ENCODE peak calls at places on chromosomes 16 and 17, in seven cellular contexts. N is adipocyte, Y is IMR-90, B is fibroblast of lung, I is tibial nerve, F is right lobe of liver, C is left ventricle myocardium inferior. K is an unnamed sample.

GRCh38 chr16:29958756-29959155 is 3.1 kb upstream of the TMEM219 start:
- DNase-seq in N (no peak), Y (no peak), B (no peak), I (no peak), F (no peak), C (no peak), K (no peak)

GRCh38 chr16:1048442-1049112 is 24.0 kb upstream of the SSTR5 start:
- DNase-seq in N (peak; percentile 52), Y (peak; percentile 16), B (peak; percentile 17), I (peak; percentile 53), F (no peak), C (peak; percentile 75), K (peak; percentile 88)

GRCh38 chr16:61421111-61421510 is 615.1 kb downstream of the CDH8 start:
- DNase-seq in N (no peak), Y (no peak), B (no peak), I (no peak), F (no peak), C (no peak), K (no peak)

GRCh38 chr17:3890082-3890892 is 2.6 kb downstream of the CAMKK1 start:
- DNase-seq in N (peak; percentile 97), Y (peak; percentile 91), B (peak; percentile 92), I (peak; percentile 50), F (no peak), C (peak; percentile 48), K (peak; percentile 84)

GRCh38 chr17:67588326-67588725 is 129.4 kb upstream of the NOL11 start:
- DNase-seq in N (no peak), Y (no peak), B (no peak), I (no peak), F (no peak), C (no peak), K (no peak)

GRCh38 chr17:58786586-58787295 is 31.1 kb downstream of the PPM1E start:
- DNase-seq in N (peak; percentile 75), Y (peak; percentile 87), B (peak; percentile 89), I (no peak), F (no peak), C (no peak), K (no peak)

GRCh38 chr17:29559640-29560039 is 7.2 kb downstream of the ABHD15 start:
- DNase-seq in N (no peak), Y (no peak), B (no peak), I (no peak), F (no peak), C (no peak), K (no peak)

GRCh38 chr16:16150117-16150877 is 73.0 kb downstream of the ABCC6 start:
- DNase-seq in N (peak; percentile 29), Y (peak; percentile 76), B (peak; percentile 63), I (no peak), F (peak; percentile 91), C (peak; percentile 76), K (peak; percentile 54)

GRCh38 chr17:76871668-76872067 is 3.5 kb downstream of the MGAT5B start:
- DNase-seq in N (no peak), Y (no peak), B (peak; percentile 8), I (no peak), F (no peak), C (no peak), K (no peak)

GRCh38 chr17:75640556-75641119 is 7.4 kb downstream of the SMIM5 start:
- DNase-seq in N (no peak), Y (no peak), B (no peak), I (no peak), F (no peak), C (no peak), K (no peak)

GRCh38 chr16:52552643-52553042 is 5.7 kb upstream of the TOX3 start:
- DNase-seq in N (no peak), Y (no peak), B (peak; percentile 1), I (no peak), F (no peak), C (no peak), K (no peak)

GRCh38 chr16:86491643-86492030 is 18.7 kb upstream of the FOXF1 start:
- DNase-seq in N (no peak), Y (no peak), B (no peak), I (no peak), F (no peak), C (no peak), K (no peak)

GRCh38 chr17:34154916-34155730 is 100.0 kb upstream of the CCL2 start:
- DNase-seq in N (no peak), Y (no peak), B (no peak), I (no peak), F (no peak), C (no peak), K (no peak)

GRCh38 chr16:88367560-88367959 is 15.2 kb upstream of the ZNF469 start:
- DNase-seq in N (no peak), Y (no peak), B (no peak), I (no peak), F (no peak), C (peak; percentile 7), K (no peak)

GRCh38 chr16:30184430-30185140 is 1.2 kb downstream of the CORO1A start:
- DNase-seq in N (no peak), Y (no peak), B (no peak), I (no peak), F (peak; percentile 73), C (peak; percentile 28), K (peak; percentile 63)

GRCh38 chr17:48044851-48045250 is 3.3 kb upstream of the NFE2L1 start:
- DNase-seq in N (no peak), Y (no peak), B (no peak), I (no peak), F (no peak), C (no peak), K (no peak)

GRCh38 chr17:48047113-48047740 is 932 bp upstream of the NFE2L1 start:
- DNase-seq in N (no peak), Y (no peak), B (peak; percentile 22), I (no peak), F (no peak), C (no peak), K (no peak)

GRCh38 chr17:48047741-48048320 is 328 bp upstream of the NFE2L1 start:
- DNase-seq in N (peak; percentile 100), Y (peak; percentile 100), B (peak; percentile 100), I (peak; percentile 99), F (peak; percentile 100), C (peak; percentile 100), K (peak; percentile 100)

GRCh38 chr17:48045270-48046001 is 2.7 kb upstream of the NFE2L1 start:
- DNase-seq in N (no peak), Y (no peak), B (peak; percentile 48), I (no peak), F (no peak), C (no peak), K (peak; percentile 76)

DNA sequence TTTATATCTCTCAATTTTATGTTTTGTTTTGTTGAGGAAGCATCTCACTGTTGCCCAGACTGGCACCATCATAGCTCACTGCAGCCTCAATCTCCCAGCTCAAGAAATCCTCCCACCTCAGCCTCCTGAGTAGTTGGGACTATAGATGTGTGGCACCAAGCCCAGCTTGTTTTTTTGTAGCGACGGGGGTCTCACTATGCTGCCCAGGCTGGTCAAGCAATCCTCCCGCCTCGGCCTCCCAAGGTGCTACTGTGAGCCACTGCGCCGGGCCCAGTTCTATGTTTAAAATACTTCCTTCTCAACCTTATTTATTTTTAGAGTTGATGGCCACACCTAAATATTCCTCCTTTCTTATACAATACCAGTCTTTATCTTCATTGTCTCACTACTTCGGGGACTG is 1.9 kb upstream of the NFE2L1 start:
- DNase-seq in N (no peak), Y (no peak), B (no peak), I (no peak), F (no peak), C (no peak), K (no peak)
- H3K4me1 ChIP-seq in N (peaks cover 48% of the 10 kb centered on the region), Y (peaks cover 9% of the 10 kb centered on the region), B (peaks cover 6% of the 10 kb centered on the region), I (no peaks in the 10 kb centered on the region), F (peaks cover 26% of the 10 kb centered on the region), C (peaks cover 52% of the 10 kb centered on the region), K (peaks cover 37% of the 10 kb centered on the region)

DNA sequence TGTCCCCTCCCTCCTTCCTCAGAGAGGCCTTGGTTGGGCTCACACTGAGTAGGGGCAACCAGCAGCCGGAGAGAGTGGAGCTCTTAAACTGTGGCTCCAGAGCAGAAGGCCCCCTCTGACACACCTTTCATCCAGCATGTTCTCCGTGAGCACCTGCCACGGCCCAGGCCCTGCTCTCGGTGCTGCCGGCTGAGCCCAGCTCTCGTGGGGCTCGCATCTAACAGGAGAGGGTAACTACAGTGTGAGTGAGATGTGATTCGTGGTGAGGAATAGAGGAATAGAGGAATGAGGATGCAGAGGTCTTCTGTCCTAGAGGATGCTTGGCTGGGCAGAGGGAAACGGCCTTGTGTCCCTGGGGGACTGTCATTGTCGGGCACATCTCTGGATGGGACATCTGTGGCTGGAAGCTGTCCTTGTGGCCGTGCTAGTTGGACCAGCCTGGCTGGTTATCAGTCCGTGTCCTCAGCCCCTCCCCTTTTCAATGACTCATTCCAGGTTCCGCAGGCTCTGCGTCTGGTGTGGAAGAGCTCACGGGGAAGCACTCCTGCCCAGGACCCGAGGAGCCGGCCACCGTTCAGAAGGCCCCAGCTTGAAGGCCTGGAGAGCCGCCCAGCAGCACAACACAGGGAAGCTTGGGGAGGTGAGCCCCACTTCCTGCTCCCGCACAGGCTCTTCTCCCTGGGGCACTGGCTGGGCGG is 11.9 kb upstream of the DNASE1 start:
- DNase-seq in N (no peak), Y (no peak), B (peak; percentile 55), I (no peak), F (no peak), C (no peak), K (no peak)
- H3K4me1 ChIP-seq in N (no peaks in the 10 kb centered on the region), Y (peaks cover 13% of the 10 kb centered on the region), B (no peaks in the 10 kb centered on the region), I (no peaks in the 10 kb centered on the region), F (peaks cover 12% of the 10 kb centered on the region), C (no peaks in the 10 kb centered on the region), K (peaks cover 15% of the 10 kb centered on the region)

DNA sequence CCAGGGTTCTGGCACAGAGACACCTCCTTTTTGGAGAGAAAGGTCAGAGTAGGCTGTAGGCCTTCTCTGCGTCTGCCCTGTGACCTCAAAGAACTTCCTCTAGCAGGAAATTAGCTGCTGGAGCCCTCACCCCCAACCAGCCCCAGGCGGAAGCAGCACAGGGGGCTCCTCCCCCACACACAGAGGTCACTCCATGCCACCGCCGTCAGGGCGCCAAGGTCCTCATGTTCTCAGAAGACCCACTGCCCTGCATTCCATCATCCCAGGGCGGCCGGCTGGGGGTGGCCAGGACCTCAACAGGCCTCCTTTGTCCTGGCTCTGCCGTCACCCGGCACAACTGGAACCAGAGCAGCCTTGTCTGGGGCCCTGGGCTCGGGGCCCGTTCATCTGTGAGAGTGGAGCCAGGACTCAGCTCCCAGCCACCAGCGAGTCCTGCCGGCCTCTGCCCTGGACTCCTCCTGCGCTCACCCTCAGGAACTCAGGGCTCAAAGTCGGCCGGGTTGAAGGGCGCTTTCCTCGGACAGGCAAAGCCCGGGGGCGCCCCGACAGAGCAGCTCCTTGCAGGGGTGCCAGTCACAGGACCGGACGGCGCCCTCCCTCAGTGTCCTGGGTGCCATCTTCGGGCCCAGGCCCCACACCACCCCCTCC is 1.2 kb downstream of the TMC6 start:
- DNase-seq in N (no peak), Y (no peak), B (no peak), I (peak; percentile 37), F (peak; percentile 83), C (peak; percentile 78), K (peak; percentile 82)
- H3K4me1 ChIP-seq in N (peaks cover 12% of the 10 kb centered on the region), Y (peaks cover 2% of the 10 kb centered on the region), B (peaks cover 2% of the 10 kb centered on the region), I (no peaks in the 10 kb centered on the region), F (peaks cover 25% of the 10 kb centered on the region), C (peaks cover 79% of the 10 kb centered on the region), K (peaks cover 9% of the 10 kb centered on the region)

DNA sequence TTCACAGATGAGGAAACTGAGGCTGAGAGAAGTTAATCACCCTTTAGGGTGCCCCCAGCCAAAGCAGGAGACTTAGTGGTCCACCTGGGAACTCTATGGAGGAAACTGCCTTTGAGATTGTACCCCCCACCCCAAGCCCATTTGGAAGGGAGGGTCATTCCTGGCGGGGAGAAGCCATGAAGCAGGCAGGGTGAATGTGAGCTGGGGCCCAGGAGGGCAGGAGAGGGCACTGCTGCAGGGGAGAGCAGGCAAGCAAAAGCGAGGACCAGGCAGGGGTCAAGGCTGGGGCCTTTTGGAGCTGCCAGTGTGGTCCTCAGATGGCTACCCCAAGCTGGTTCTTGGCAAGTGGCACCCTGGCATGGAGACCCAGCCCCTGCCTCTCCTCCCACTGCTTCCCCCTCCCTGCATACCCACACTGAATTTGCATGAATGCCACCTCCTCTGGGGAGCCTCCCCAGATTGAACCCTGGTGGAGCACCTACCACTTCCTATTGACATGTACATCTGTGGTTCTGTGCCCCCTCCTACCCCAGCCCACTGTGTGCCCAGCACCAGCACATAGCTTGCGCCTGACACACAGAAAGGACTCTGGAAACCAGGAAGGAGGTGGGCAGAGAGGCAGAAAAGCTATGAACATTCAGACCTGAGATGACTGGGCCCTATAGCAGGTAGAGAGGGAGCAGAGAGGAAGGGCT is 977 bp upstream of the TMC6 start:
- DNase-seq in N (no peak), Y (no peak), B (no peak), I (no peak), F (peak; percentile 57), C (no peak), K (no peak)
- H3K4me1 ChIP-seq in N (peaks cover 12% of the 10 kb centered on the region), Y (peaks cover 2% of the 10 kb centered on the region), B (peaks cover 2% of the 10 kb centered on the region), I (no peaks in the 10 kb centered on the region), F (peaks cover 25% of the 10 kb centered on the region), C (peaks cover 85% of the 10 kb centered on the region), K (peaks cover 9% of the 10 kb centered on the region)

K was measured in psoas muscle.